ENCODE peak calls at places on chromosome 11, in five cellular contexts. One of them, this sample, is unnamed.

GRCh38 chr11:122207505-122207904 is 91.5 kb upstream of the BLID start:
- DNase-seq in left lung: no peak
- DNase-seq in GM23338: no peak
- DNase-seq in EL: peak
- DNase-seq in heart right ventricle: peak
- DNase-seq in this sample: no peak

GRCh38 chr11:63614136-63614664 is at the start of gene PLAAT3:
- DNase-seq in left lung: peak
- DNase-seq in GM23338: peak
- DNase-seq in EL: peak
- DNase-seq in heart right ventricle: peak
- DNase-seq in this sample: peak

GRCh38 chr11:19723572-19724342 is 11.1 kb downstream of the NAV2 start:
- DNase-seq in left lung: no peak
- DNase-seq in GM23338: no peak
- DNase-seq in EL: peak
- DNase-seq in heart right ventricle: no peak
- DNase-seq in this sample: no peak

GRCh38 chr11:111938687-111939160 is 1.6 kb downstream of the DIXDC1 start:
- DNase-seq in left lung: no peak
- DNase-seq in GM23338: peak
- DNase-seq in EL: peak
- DNase-seq in heart right ventricle: no peak
- DNase-seq in this sample: no peak

GRCh38 chr11:119116601-119117000 is 4.8 kb upstream of the HINFP start:
- DNase-seq in left lung: no peak
- DNase-seq in GM23338: no peak
- DNase-seq in EL: no peak
- DNase-seq in heart right ventricle: no peak
- DNase-seq in this sample: no peak

GRCh38 chr11:36015806-36016205 is 71.9 kb downstream of the LDLRAD3 start:
- DNase-seq in left lung: no peak
- DNase-seq in GM23338: no peak
- DNase-seq in EL: no peak
- DNase-seq in heart right ventricle: peak
- DNase-seq in this sample: no peak

GRCh38 chr11:118265954-118266353 is 1.9 kb upstream of the MPZL2 start:
- DNase-seq in left lung: peak
- DNase-seq in GM23338: no peak
- DNase-seq in EL: no peak
- DNase-seq in heart right ventricle: peak
- DNase-seq in this sample: no peak

GRCh38 chr11:86064236-86064803 is 4.6 kb downstream of the PICALM start:
- DNase-seq in left lung: no peak
- DNase-seq in GM23338: no peak
- DNase-seq in EL: peak
- DNase-seq in heart right ventricle: no peak
- DNase-seq in this sample: no peak

GRCh38 chr11:2521681-2522630 is 77.1 kb downstream of the KCNQ1 start:
- DNase-seq in left lung: peak
- DNase-seq in GM23338: no peak
- DNase-seq in EL: no peak
- DNase-seq in heart right ventricle: no peak
- DNase-seq in this sample: no peak

GRCh38 chr11:14258177-14258935 is 100.6 kb downstream of the RRAS2 start:
- DNase-seq in left lung: no peak
- DNase-seq in GM23338: no peak
- DNase-seq in EL: peak
- DNase-seq in heart right ventricle: no peak
- DNase-seq in this sample: peak

GRCh38 chr11:17719028-17719939 is at the start of gene MYOD1:
- DNase-seq in left lung: no peak
- DNase-seq in GM23338: peak
- DNase-seq in EL: peak
- DNase-seq in heart right ventricle: no peak
- DNase-seq in this sample: no peak

GRCh38 chr11:77525455-77526091 is 51.7 kb upstream of the PAK1 start:
- DNase-seq in left lung: no peak
- DNase-seq in GM23338: no peak
- DNase-seq in EL: no peak
- DNase-seq in heart right ventricle: no peak
- DNase-seq in this sample: no peak

This sample was measured in NCI-H460.